ENCODE peak calls at places on chromosomes 6 and 20, in nine cellular contexts. G is uterus, K is neural progenitor cell, W is A549, I is spleen, O is cardiac muscle cell, E is transverse colon, S is lung, V is pancreas. P is an unnamed sample.

GRCh38 chr6:32963870-32964269 is 4.5 kb upstream of the BRD2 start:
- DNase-seq in I (no peak), O (no peak), G (no peak), S (no peak), V (no peak), E (no peak), K (no peak), W (no peak), P (no peak)

GRCh38 chr6:44202332-44202971 is 14.3 kb upstream of the MYMX start:
- DNase-seq in K (peak; percentile 69), V (no peak), S (no peak), G (no peak), O (no peak), I (no peak), W (no peak), E (no peak), P (no peak)

GRCh38 chr6:82608777-82609176 is 245.2 kb downstream of the TPBG start:
- DNase-seq in K (peak; percentile 79), E (no peak), S (no peak), W (no peak), V (no peak), I (no peak), G (no peak), O (no peak), P (no peak)

GRCh38 chr6:106804238-106805016 is 170.1 kb downstream of the CD24 start:
- DNase-seq in V (peak; percentile 25), E (no peak), O (no peak), W (no peak), G (no peak), K (peak; percentile 37), S (no peak), I (no peak), P (no peak)

GRCh38 chr20:20487811-20488210 is 119.9 kb downstream of the INSM1 start:
- DNase-seq in V (no peak), E (no peak), K (no peak), I (no peak), G (no peak), O (no peak), W (no peak), S (no peak), P (no peak)

GRCh38 chr6:31963921-31964320 is 4.9 kb downstream of the SKIC2 start:
- DNase-seq in K (no peak), G (no peak), S (no peak), I (peak; percentile 57), V (no peak), E (no peak), W (no peak), O (no peak), P (no peak)

GRCh38 chr20:20480689-20481088 is 112.8 kb downstream of the INSM1 start:
- DNase-seq in G (no peak), E (no peak), K (no peak), I (no peak), S (no peak), W (peak; percentile 19), O (peak; percentile 80), V (no peak), P (no peak)

GRCh38 chr6:15507746-15508145 is 155.1 kb downstream of the DTNBP1 start:
- DNase-seq in E (no peak), S (no peak), K (no peak), V (no peak), O (no peak), I (peak; percentile 72), G (no peak), W (no peak), P (no peak)

GRCh38 chr6:158666637-158667359 is 16.9 kb downstream of the SYTL3 start:
- DNase-seq in I (no peak), W (no peak), S (peak; percentile 81), K (no peak), V (no peak), G (no peak), E (no peak), O (peak; percentile 89), P (no peak)

GRCh38 chr6:85490516-85491248 is 40.8 kb downstream of the NT5E start:
- DNase-seq in K (no peak), E (no peak), I (no peak), S (no peak), W (no peak), G (no peak), O (peak; percentile 39), V (no peak), P (no peak)

GRCh38 chr6:7446056-7446455 is 56.4 kb downstream of the RIOK1 start:
- DNase-seq in O (no peak), K (no peak), G (no peak), W (no peak), S (no peak), I (no peak), V (no peak), E (no peak), P (no peak)

GRCh38 chr6:99434702-99435530 is 9.8 kb upstream of the PNISR start:
- DNase-seq in O (peak; percentile 51), E (no peak), V (no peak), W (peak; percentile 13), G (no peak), S (no peak), I (no peak), K (no peak), P (no peak)

GRCh38 chr6:122753688-122754056 is 25.8 kb upstream of the FABP7 start:
- DNase-seq in V (no peak), S (peak; percentile 50), W (no peak), G (no peak), O (peak; percentile 5), K (no peak), E (no peak), I (no peak), P (no peak)

GRCh38 chr6:106823732-106824351 is 150.7 kb downstream of the CD24 start:
- DNase-seq in S (peak; percentile 41), E (peak; percentile 36), W (no peak), I (no peak), V (peak; percentile 51), O (no peak), K (no peak), G (no peak), P (no peak)

DNA sequence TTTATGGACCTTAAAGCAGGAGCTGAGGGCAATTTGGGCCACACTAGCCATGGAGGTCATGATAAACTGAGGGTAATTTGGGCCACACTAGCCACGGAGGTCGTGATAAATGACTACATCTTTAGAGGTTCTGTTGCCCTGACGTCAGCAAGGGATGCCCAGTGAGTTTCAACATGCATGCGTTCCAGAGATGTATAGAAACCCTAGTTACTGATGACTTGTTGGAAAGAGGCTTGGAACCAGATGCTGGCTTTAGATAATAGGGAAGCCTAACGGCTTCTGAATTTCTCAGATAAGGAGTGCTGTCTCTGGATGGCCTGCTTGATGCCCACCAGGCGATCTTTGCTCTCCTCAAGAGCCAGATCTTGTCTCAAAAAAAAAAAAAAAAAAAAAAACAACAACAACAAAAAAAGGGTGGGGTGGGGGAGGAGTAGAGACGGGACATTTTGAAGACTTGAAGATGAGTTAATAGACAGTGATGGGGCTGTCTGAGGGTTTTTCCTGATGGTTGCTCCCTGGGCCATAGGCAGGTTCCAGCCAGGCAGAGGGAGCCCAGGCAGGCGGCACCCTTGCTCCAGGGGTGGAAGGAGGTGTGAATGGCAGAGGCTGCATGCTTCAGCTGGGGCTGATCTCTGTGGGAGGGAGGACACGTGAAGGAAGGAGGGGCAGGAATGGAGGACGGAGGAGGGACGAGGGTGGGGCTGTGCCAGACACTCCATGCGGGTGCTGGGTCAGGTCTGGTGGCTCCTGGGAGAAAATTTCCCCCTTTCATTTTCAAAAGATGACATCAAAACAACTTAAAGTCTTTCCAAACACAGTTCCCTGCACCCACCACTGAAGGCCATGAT is 27.0 kb upstream of the FRMD1 start:
- DNase-seq in I (peak; percentile 65), V (no peak), O (no peak), G (no peak), S (no peak), W (no peak), K (no peak), E (no peak), P (no peak)
- H3K4me3 ChIP-seq in I (no peak overlapping the region), V (no peak overlapping the region), O (no peak overlapping the region), G (no peak overlapping the region), S (no peak overlapping the region), W (no peak overlapping the region), K (no peak overlapping the region), E (no peak overlapping the region), P (no peak overlapping the region)

DNA sequence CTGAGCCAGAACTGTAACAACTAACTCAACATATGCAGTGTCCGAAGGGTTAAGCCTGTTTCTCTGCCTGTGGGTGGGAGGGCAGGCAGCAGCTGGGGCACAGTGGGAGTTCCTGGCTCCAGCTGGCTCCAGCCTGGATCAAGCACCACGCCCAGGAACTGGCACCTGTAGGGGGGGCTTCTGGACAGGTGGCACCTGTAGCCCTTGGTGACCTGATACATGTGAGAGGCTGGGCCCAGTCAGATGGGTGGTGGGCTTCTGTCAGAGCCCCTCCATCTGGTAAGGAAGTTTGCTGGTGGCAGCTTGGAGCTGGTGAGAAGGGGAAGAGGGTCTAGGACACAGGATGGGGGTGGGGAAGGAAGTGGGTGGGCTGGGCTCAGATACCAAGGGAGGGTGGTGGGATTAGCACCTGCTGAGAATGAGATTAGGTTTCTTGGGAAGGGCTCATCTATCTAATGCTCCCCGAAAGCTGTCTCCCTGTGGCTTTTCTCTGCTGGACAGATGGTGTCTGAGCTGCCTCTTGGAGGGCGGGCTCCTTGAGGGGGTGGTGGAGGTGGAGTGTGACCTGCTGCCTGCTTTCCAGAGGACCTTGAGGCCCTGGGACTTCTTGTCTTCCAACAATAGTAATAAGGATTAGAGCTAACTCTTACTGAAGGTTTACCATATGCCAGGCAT is 28.5 kb downstream of the BCL2L1 start:
- DNase-seq in O (no peak), S (no peak), G (no peak), V (no peak), K (peak; percentile 56), I (no peak), E (no peak), W (no peak), P (peak; percentile 90)
- H3K27ac ChIP-seq in O (no peak overlapping the region), S (peak overlapping the region; percentile 79), G (no peak overlapping the region), V (peak overlapping the region; percentile 61), K (no peak overlapping the region), I (peak overlapping the region; percentile 37), E (peak overlapping the region; percentile 52), W (peak overlapping the region; percentile 89), P (no peak overlapping the region)

DNA sequence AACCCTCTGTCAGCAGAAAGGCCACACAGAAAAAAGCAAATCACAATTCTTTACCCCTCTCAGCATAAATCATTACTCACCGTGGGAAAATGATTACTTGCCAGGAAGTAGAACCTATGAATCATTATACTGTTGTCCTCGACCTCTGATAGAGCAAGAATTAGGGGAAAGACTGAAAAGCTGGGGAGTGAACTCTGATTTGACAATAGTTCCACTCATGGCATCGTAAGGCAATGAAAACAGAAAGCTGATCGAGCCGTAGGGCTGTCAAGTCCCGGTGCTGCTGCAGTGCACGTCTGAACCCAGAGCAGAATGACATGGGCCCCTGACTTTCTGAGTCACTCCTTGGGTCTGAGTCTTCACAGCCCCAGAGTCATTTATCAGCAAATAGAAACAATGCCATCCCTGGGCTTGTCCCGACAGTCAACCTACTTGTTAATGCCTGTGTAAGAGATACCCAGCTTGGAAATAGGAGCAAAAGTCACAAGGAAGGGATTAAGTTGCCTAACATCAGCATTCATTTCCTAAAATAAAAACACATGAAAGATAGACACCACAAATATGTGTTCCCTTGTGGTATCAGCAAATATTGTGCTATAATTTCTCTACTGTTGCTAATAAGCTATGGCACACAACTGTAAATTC is 224.8 kb upstream of the MARCKS start:
- DNase-seq in O (peak; percentile 91), I (no peak), G (no peak), K (no peak), E (peak; percentile 54), W (peak; percentile 77), S (peak; percentile 29), V (peak; percentile 58), P (no peak)
- H3K4me3 ChIP-seq in O (no peak overlapping the region), I (peak overlapping the region; percentile 14), G (no peak overlapping the region), K (no peak overlapping the region), E (no peak overlapping the region), W (peak overlapping the region; percentile 14), S (no peak overlapping the region), V (no peak overlapping the region), P (no peak overlapping the region)

GRCh38 chr6:104835782-104836181 is 23.9 kb downstream of the HACE1 start:
- DNase-seq in G (no peak), K (no peak), I (no peak), E (no peak), S (no peak), O (no peak), V (no peak), W (no peak), P (no peak)
- H3K27ac ChIP-seq in G (no peak overlapping the region), K (no peak overlapping the region), I (no peak overlapping the region), E (no peak overlapping the region), S (no peak overlapping the region), O (no peak overlapping the region), V (no peak overlapping the region), W (no peak overlapping the region), P (no peak overlapping the region)

P was measured in SJCRH30.